ENCODE peak calls at places on chromosomes 2 and 18, in six cellular contexts. One of them, this sample, is unnamed.
A peak's percentile ranks its signal among the peaks of the same experiment; 100 is the strongest.

GRCh38 chr2:176704282-176704773 is 435.1 kb downstream of the MTX2 start:
- DNase-seq in stomach: no peak
- DNase-seq in ascending aorta: no peak
- DNase-seq in CD8-positive, alpha-beta T cell: no peak
- DNase-seq in IMR-90: no peak
- DNase-seq in fibroblast of lung: no peak
- DNase-seq in this sample: no peak

GRCh38 chr2:216315817-216316603 is 56.3 kb downstream of the MARCHF4 start:
- DNase-seq in stomach: no peak
- DNase-seq in ascending aorta: no peak
- DNase-seq in CD8-positive, alpha-beta T cell: no peak
- DNase-seq in IMR-90: peak; percentile 86
- DNase-seq in fibroblast of lung: peak; percentile 47
- DNase-seq in this sample: no peak

GRCh38 chr2:219184116-219184515 is 6.0 kb downstream of the RETREG2 start:
- DNase-seq in stomach: no peak
- DNase-seq in ascending aorta: no peak
- DNase-seq in CD8-positive, alpha-beta T cell: no peak
- DNase-seq in IMR-90: no peak
- DNase-seq in fibroblast of lung: no peak
- DNase-seq in this sample: no peak

GRCh38 chr2:170122883-170123547 is 54.9 kb upstream of the MYO3B start:
- DNase-seq in stomach: no peak
- DNase-seq in ascending aorta: no peak
- DNase-seq in CD8-positive, alpha-beta T cell: no peak
- DNase-seq in IMR-90: peak; percentile 80
- DNase-seq in fibroblast of lung: peak; percentile 44
- DNase-seq in this sample: no peak

GRCh38 chr2:98037666-98038339 is 42.1 kb upstream of the TMEM131 start:
- DNase-seq in stomach: no peak
- DNase-seq in ascending aorta: no peak
- DNase-seq in CD8-positive, alpha-beta T cell: no peak
- DNase-seq in IMR-90: no peak
- DNase-seq in fibroblast of lung: no peak
- DNase-seq in this sample: no peak

GRCh38 chr2:239908308-239908707 is 116.8 kb downstream of the NDUFA10 start:
- DNase-seq in stomach: no peak
- DNase-seq in ascending aorta: no peak
- DNase-seq in CD8-positive, alpha-beta T cell: no peak
- DNase-seq in IMR-90: no peak
- DNase-seq in fibroblast of lung: no peak
- DNase-seq in this sample: no peak

GRCh38 chr2:166628478-166629136 is 134.6 kb upstream of the SCN7A start:
- DNase-seq in stomach: no peak
- DNase-seq in ascending aorta: no peak
- DNase-seq in CD8-positive, alpha-beta T cell: no peak
- DNase-seq in IMR-90: no peak
- DNase-seq in fibroblast of lung: no peak
- DNase-seq in this sample: no peak

GRCh38 chr18:48847807-48848486 is 102.8 kb downstream of the SMAD7 start:
- DNase-seq in stomach: no peak
- DNase-seq in ascending aorta: no peak
- DNase-seq in CD8-positive, alpha-beta T cell: no peak
- DNase-seq in IMR-90: no peak
- DNase-seq in fibroblast of lung: no peak
- DNase-seq in this sample: no peak

GRCh38 chr18:9869713-9870430 is 15.9 kb upstream of the TXNDC2 start:
- DNase-seq in stomach: no peak
- DNase-seq in ascending aorta: no peak
- DNase-seq in CD8-positive, alpha-beta T cell: no peak
- DNase-seq in IMR-90: peak; percentile 64
- DNase-seq in fibroblast of lung: peak; percentile 91
- DNase-seq in this sample: peak; percentile 82

GRCh38 chr2:239298126-239298804 is 102.6 kb downstream of the HDAC4 start:
- DNase-seq in stomach: no peak
- DNase-seq in ascending aorta: no peak
- DNase-seq in CD8-positive, alpha-beta T cell: peak; percentile 93
- DNase-seq in IMR-90: peak; percentile 26
- DNase-seq in fibroblast of lung: no peak
- DNase-seq in this sample: peak; percentile 54

GRCh38 chr2:111662039-111662740 is 221.8 kb downstream of the ANAPC1 start:
- DNase-seq in stomach: no peak
- DNase-seq in ascending aorta: no peak
- DNase-seq in CD8-positive, alpha-beta T cell: no peak
- DNase-seq in IMR-90: peak; percentile 68
- DNase-seq in fibroblast of lung: peak; percentile 76
- DNase-seq in this sample: no peak

GRCh38 chr2:49210191-49210590 is 55.9 kb upstream of the FSHR start:
- DNase-seq in stomach: peak; percentile 27
- DNase-seq in ascending aorta: no peak
- DNase-seq in CD8-positive, alpha-beta T cell: no peak
- DNase-seq in IMR-90: no peak
- DNase-seq in fibroblast of lung: no peak
- DNase-seq in this sample: no peak

GRCh38 chr2:121881950-121882349 is 126.5 kb downstream of the TSN start:
- DNase-seq in stomach: no peak
- DNase-seq in ascending aorta: no peak
- DNase-seq in CD8-positive, alpha-beta T cell: no peak
- DNase-seq in IMR-90: no peak
- DNase-seq in fibroblast of lung: no peak
- DNase-seq in this sample: no peak

GRCh38 chr2:237128026-237128703 is 42.5 kb downstream of the COPS8 start:
- DNase-seq in stomach: peak; percentile 77
- DNase-seq in ascending aorta: peak; percentile 86
- DNase-seq in CD8-positive, alpha-beta T cell: peak; percentile 25
- DNase-seq in IMR-90: peak; percentile 100
- DNase-seq in fibroblast of lung: peak; percentile 100
- DNase-seq in this sample: peak; percentile 59

GRCh38 chr2:74778381-74779371 is 55.3 kb upstream of the HK2 start:
- DNase-seq in stomach: no peak
- DNase-seq in ascending aorta: no peak
- DNase-seq in CD8-positive, alpha-beta T cell: no peak
- DNase-seq in IMR-90: peak; percentile 18
- DNase-seq in fibroblast of lung: no peak
- DNase-seq in this sample: no peak

GRCh38 chr2:238114331-238114841 is 14.2 kb downstream of the ESPNL start:
- DNase-seq in stomach: no peak
- DNase-seq in ascending aorta: no peak
- DNase-seq in CD8-positive, alpha-beta T cell: no peak
- DNase-seq in IMR-90: no peak
- DNase-seq in fibroblast of lung: no peak
- DNase-seq in this sample: no peak

GRCh38 chr18:51563401-51563800 is 365.9 kb upstream of the MEX3C start:
- DNase-seq in stomach: no peak
- DNase-seq in ascending aorta: no peak
- DNase-seq in CD8-positive, alpha-beta T cell: no peak
- DNase-seq in IMR-90: no peak
- DNase-seq in fibroblast of lung: no peak
- DNase-seq in this sample: no peak

GRCh38 chr2:78999410-78999809 is 26.1 kb upstream of the REG3G start:
- DNase-seq in stomach: no peak
- DNase-seq in ascending aorta: no peak
- DNase-seq in CD8-positive, alpha-beta T cell: no peak
- DNase-seq in IMR-90: no peak
- DNase-seq in fibroblast of lung: peak; percentile 15
- DNase-seq in this sample: peak; percentile 32

GRCh38 chr2:77398970-77399369 is 123.2 kb downstream of the LRRTM4 start:
- DNase-seq in stomach: no peak
- DNase-seq in ascending aorta: no peak
- DNase-seq in CD8-positive, alpha-beta T cell: no peak
- DNase-seq in IMR-90: no peak
- DNase-seq in fibroblast of lung: no peak
- DNase-seq in this sample: no peak

GRCh38 chr2:233084488-233084887 is 24.3 kb downstream of the INPP5D start:
- DNase-seq in stomach: peak; percentile 56
- DNase-seq in ascending aorta: peak; percentile 43
- DNase-seq in CD8-positive, alpha-beta T cell: peak; percentile 64
- DNase-seq in IMR-90: no peak
- DNase-seq in fibroblast of lung: no peak
- DNase-seq in this sample: peak; percentile 35

GRCh38 chr2:17573085-17573805 is 32.7 kb downstream of the VSNL1 start:
- DNase-seq in stomach: no peak
- DNase-seq in ascending aorta: no peak
- DNase-seq in CD8-positive, alpha-beta T cell: no peak
- DNase-seq in IMR-90: no peak
- DNase-seq in fibroblast of lung: peak; percentile 60
- DNase-seq in this sample: no peak

GRCh38 chr2:118974103-118974911 is 32.3 kb downstream of the MARCO start:
- DNase-seq in stomach: no peak
- DNase-seq in ascending aorta: no peak
- DNase-seq in CD8-positive, alpha-beta T cell: no peak
- DNase-seq in IMR-90: peak; percentile 17
- DNase-seq in fibroblast of lung: no peak
- DNase-seq in this sample: no peak

GRCh38 chr18:47286776-47287410 is 35.4 kb upstream of the SKOR2 start:
- DNase-seq in stomach: no peak
- DNase-seq in ascending aorta: no peak
- DNase-seq in CD8-positive, alpha-beta T cell: no peak
- DNase-seq in IMR-90: no peak
- DNase-seq in fibroblast of lung: no peak
- DNase-seq in this sample: no peak

GRCh38 chr2:67465623-67466022 is 68.5 kb downstream of the ETAA1 start:
- DNase-seq in stomach: no peak
- DNase-seq in ascending aorta: no peak
- DNase-seq in CD8-positive, alpha-beta T cell: no peak
- DNase-seq in IMR-90: no peak
- DNase-seq in fibroblast of lung: no peak
- DNase-seq in this sample: peak; percentile 3

GRCh38 chr2:7593286-7593685 is 676.1 kb downstream of the RNF144A start:
- DNase-seq in stomach: no peak
- DNase-seq in ascending aorta: no peak
- DNase-seq in CD8-positive, alpha-beta T cell: no peak
- DNase-seq in IMR-90: no peak
- DNase-seq in fibroblast of lung: no peak
- DNase-seq in this sample: no peak

GRCh38 chr18:10895976-10896375 is 253.4 kb downstream of the PIEZO2 start:
- DNase-seq in stomach: no peak
- DNase-seq in ascending aorta: no peak
- DNase-seq in CD8-positive, alpha-beta T cell: no peak
- DNase-seq in IMR-90: peak; percentile 52
- DNase-seq in fibroblast of lung: no peak
- DNase-seq in this sample: no peak

GRCh38 chr18:68177807-68178702 is 536.9 kb downstream of the TMX3 start:
- DNase-seq in stomach: peak; percentile 25
- DNase-seq in ascending aorta: no peak
- DNase-seq in CD8-positive, alpha-beta T cell: no peak
- DNase-seq in IMR-90: peak; percentile 99
- DNase-seq in fibroblast of lung: peak; percentile 99
- DNase-seq in this sample: peak; percentile 14

GRCh38 chr2:45018033-45018432 is 8.8 kb upstream of the SIX2 start:
- DNase-seq in stomach: no peak
- DNase-seq in ascending aorta: no peak
- DNase-seq in CD8-positive, alpha-beta T cell: no peak
- DNase-seq in IMR-90: no peak
- DNase-seq in fibroblast of lung: no peak
- DNase-seq in this sample: no peak

GRCh38 chr2:188773075-188773474 is 201.1 kb upstream of the COL3A1 start:
- DNase-seq in stomach: no peak
- DNase-seq in ascending aorta: no peak
- DNase-seq in CD8-positive, alpha-beta T cell: no peak
- DNase-seq in IMR-90: peak; percentile 79
- DNase-seq in fibroblast of lung: peak; percentile 83
- DNase-seq in this sample: no peak

GRCh38 chr2:8737571-8738175 is 55.8 kb downstream of the ID2 start:
- DNase-seq in stomach: no peak
- DNase-seq in ascending aorta: no peak
- DNase-seq in CD8-positive, alpha-beta T cell: no peak
- DNase-seq in IMR-90: peak; percentile 38
- DNase-seq in fibroblast of lung: no peak
- DNase-seq in this sample: no peak

GRCh38 chr2:47595690-47596089 is 187.3 kb upstream of the MSH6 start:
- DNase-seq in stomach: no peak
- DNase-seq in ascending aorta: no peak
- DNase-seq in CD8-positive, alpha-beta T cell: no peak
- DNase-seq in IMR-90: no peak
- DNase-seq in fibroblast of lung: no peak
- DNase-seq in this sample: no peak

DNA sequence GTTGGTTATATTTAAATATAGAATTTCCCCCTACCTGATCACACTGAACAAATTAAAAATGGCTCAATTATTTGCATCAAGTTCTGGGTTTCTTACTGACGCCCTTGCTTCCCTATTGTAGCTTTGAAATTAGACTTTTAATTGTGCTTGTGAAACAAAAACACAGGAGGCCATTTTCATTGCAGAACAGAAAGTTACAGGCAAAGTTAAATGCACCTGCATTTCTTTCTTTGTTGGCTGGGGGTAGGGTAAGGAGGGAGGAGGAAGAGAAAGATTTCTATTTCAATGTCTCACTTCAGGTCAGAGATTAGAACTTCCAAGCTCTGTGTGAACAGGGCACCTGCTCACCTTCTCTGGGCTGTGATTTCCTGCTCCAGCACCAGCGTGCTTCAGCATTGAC is 199.6 kb downstream of the BCL11A start:
- DNase-seq in stomach: no peak
- DNase-seq in ascending aorta: no peak
- DNase-seq in CD8-positive, alpha-beta T cell: no peak
- DNase-seq in IMR-90: no peak
- DNase-seq in fibroblast of lung: no peak
- DNase-seq in this sample: no peak
- H3K4me1 ChIP-seq in stomach: no peaks in the 10 kb centered on the region
- H3K4me1 ChIP-seq in ascending aorta: no peaks in the 10 kb centered on the region
- H3K4me1 ChIP-seq in CD8-positive, alpha-beta T cell: no peaks in the 10 kb centered on the region
- H3K4me1 ChIP-seq in IMR-90: no peaks in the 10 kb centered on the region
- H3K4me1 ChIP-seq in fibroblast of lung: no peaks in the 10 kb centered on the region
- H3K4me1 ChIP-seq in this sample: no peaks in the 10 kb centered on the region

GRCh38 chr18:26227051-26227672 is 917 bp downstream of the TAF4B start:
- DNase-seq in stomach: no peak
- DNase-seq in ascending aorta: no peak
- DNase-seq in CD8-positive, alpha-beta T cell: no peak
- DNase-seq in IMR-90: no peak
- DNase-seq in fibroblast of lung: peak; percentile 15
- DNase-seq in this sample: no peak
- H3K27ac ChIP-seq in stomach: peak overlapping the region; percentile 85
- H3K27ac ChIP-seq in ascending aorta: peak overlapping the region; percentile 67
- H3K27ac ChIP-seq in CD8-positive, alpha-beta T cell: peak overlapping the region; percentile 82
- H3K27ac ChIP-seq in IMR-90: no peak overlapping the region
- H3K27ac ChIP-seq in fibroblast of lung: no peak overlapping the region
- H3K27ac ChIP-seq in this sample: no peak overlapping the region

GRCh38 chr2:197496695-197497094 is 2.9 kb downstream of the HSPD1 start:
- DNase-seq in stomach: no peak
- DNase-seq in ascending aorta: no peak
- DNase-seq in CD8-positive, alpha-beta T cell: no peak
- DNase-seq in IMR-90: no peak
- DNase-seq in fibroblast of lung: no peak
- DNase-seq in this sample: no peak
- H3K36me3 ChIP-seq in stomach: peaks cover 55% of the 10 kb centered on the region
- H3K36me3 ChIP-seq in ascending aorta: peaks cover 42% of the 10 kb centered on the region
- H3K36me3 ChIP-seq in CD8-positive, alpha-beta T cell: peaks cover 34% of the 10 kb centered on the region
- H3K36me3 ChIP-seq in IMR-90: peaks cover 25% of the 10 kb centered on the region
- H3K36me3 ChIP-seq in fibroblast of lung: peaks cover 8% of the 10 kb centered on the region
- H3K36me3 ChIP-seq in this sample: peaks cover 11% of the 10 kb centered on the region

DNA sequence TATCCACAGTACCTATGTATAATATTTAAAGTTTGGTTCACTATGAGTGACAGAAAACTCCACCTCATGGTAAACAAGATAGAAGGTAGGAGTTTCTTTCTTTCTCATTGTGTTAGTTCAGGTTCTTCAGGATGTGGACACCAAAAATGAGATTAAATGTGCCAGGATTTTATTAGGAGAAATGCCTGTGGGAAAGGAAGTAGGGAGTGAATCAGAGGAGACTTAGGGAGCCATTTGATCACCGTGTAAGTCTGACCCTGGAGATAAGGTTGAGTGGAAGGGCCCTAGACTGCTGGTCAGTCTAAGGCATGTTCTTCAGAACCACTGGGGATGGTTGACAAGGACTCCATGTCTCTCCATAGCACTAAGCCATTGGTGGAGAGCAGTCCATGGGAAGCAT is 8.1 kb downstream of the AOX1 start:
- DNase-seq in stomach: no peak
- DNase-seq in ascending aorta: no peak
- DNase-seq in CD8-positive, alpha-beta T cell: no peak
- DNase-seq in IMR-90: no peak
- DNase-seq in fibroblast of lung: no peak
- DNase-seq in this sample: no peak
- H3K4me1 ChIP-seq in stomach: peaks cover 16% of the 10 kb centered on the region
- H3K4me1 ChIP-seq in ascending aorta: no peaks in the 10 kb centered on the region
- H3K4me1 ChIP-seq in CD8-positive, alpha-beta T cell: no peaks in the 10 kb centered on the region
- H3K4me1 ChIP-seq in IMR-90: no peaks in the 10 kb centered on the region
- H3K4me1 ChIP-seq in fibroblast of lung: no peaks in the 10 kb centered on the region
- H3K4me1 ChIP-seq in this sample: peaks cover 3% of the 10 kb centered on the region

This sample was measured in small intestine.